ENCODE peak calls at places on chromosomes 1 and 21, in six cellular contexts. I is GM23338, T is stomach, L is transverse colon, A is HCT116, W is breast epithelium. S is an unnamed sample.

GRCh38 chr1:89723863-89724262 is 90.9 kb downstream of the LRRC8C start:
- DNase-seq in I (no peak), W (no peak), L (no peak), T (no peak), A (no peak), S (no peak)

GRCh38 chr1:244066954-244067716 is 16.1 kb downstream of the ZBTB18 start:
- DNase-seq in A (no peak), T (no peak), I (peak), L (no peak), W (no peak), S (no peak)

GRCh38 chr1:118902299-118903270 is 85.6 kb downstream of the TBX15 start:
- DNase-seq in W (no peak), L (no peak), T (no peak), A (no peak), I (no peak), S (no peak)

GRCh38 chr21:14384453-14384852 is 1.5 kb upstream of the HSPA13 start:
- DNase-seq in I (no peak), W (no peak), T (no peak), A (no peak), L (no peak), S (no peak)

GRCh38 chr1:919271-919872 is 4.4 kb upstream of the SAMD11 start:
- DNase-seq in T (no peak), W (no peak), A (no peak), L (no peak), I (no peak), S (no peak)

GRCh38 chr1:1906185-1907097 is 8.6 kb upstream of the CALML6 start:
- DNase-seq in L (peak), T (peak), I (peak), A (peak), W (peak), S (peak)

GRCh38 chr1:66265796-66266195 is 268.2 kb upstream of the SGIP1 start:
- DNase-seq in L (no peak), T (no peak), A (no peak), I (no peak), W (no peak), S (no peak)

GRCh38 chr1:103267271-103267670 is 158.9 kb upstream of the COL11A1 start:
- DNase-seq in I (no peak), L (no peak), T (no peak), A (no peak), W (no peak), S (no peak)

GRCh38 chr21:39633043-39633442 is 20.3 kb downstream of the B3GALT5 start:
- DNase-seq in I (no peak), W (no peak), L (no peak), A (peak), T (no peak), S (no peak)

GRCh38 chr1:67771152-67771551 is 62.1 kb downstream of the GNG12 start:
- DNase-seq in T (peak), I (peak), W (no peak), A (no peak), L (no peak), S (no peak)

GRCh38 chr1:157925419-157926166 is 67.9 kb upstream of the KIRREL1 start:
- DNase-seq in W (no peak), I (no peak), T (no peak), A (no peak), L (no peak), S (no peak)

GRCh38 chr1:207981976-207982375 is 71.1 kb upstream of the CD34 start:
- DNase-seq in I (peak), A (peak), W (no peak), T (no peak), L (no peak), S (no peak)

GRCh38 chr1:37965301-37965700 is 18.4 kb upstream of the INPP5B start:
- DNase-seq in T (no peak), L (no peak), W (no peak), A (no peak), I (no peak), S (no peak)

GRCh38 chr1:116334015-116334547 is 39.0 kb upstream of the ATP1A1 start:
- DNase-seq in T (no peak), I (no peak), L (peak), W (peak), A (no peak), S (no peak)

GRCh38 chr1:30807318-30808066 is 49.9 kb upstream of the LAPTM5 start:
- DNase-seq in A (no peak), T (no peak), W (no peak), I (no peak), L (no peak), S (no peak)

GRCh38 chr1:53350853-53351767 is 23.2 kb upstream of the LRP8 start:
- DNase-seq in W (no peak), T (peak), A (no peak), I (peak), L (no peak), S (no peak)

GRCh38 chr1:104467590-104467989 is 717.9 kb downstream of the AMY1C start:
- DNase-seq in W (no peak), T (no peak), I (no peak), L (no peak), A (no peak), S (no peak)

GRCh38 chr1:37332126-37332525 is 142.3 kb upstream of the ZC3H12A start:
- DNase-seq in T (no peak), W (no peak), L (no peak), I (no peak), A (no peak), S (no peak)

GRCh38 chr1:9352364-9353140 is 59.9 kb downstream of the SPSB1 start:
- DNase-seq in A (no peak), L (no peak), T (no peak), I (peak), W (no peak), S (no peak)

GRCh38 chr1:33670567-33670966 is 193.3 kb upstream of the HMGB4 start:
- DNase-seq in T (no peak), A (no peak), W (no peak), L (no peak), I (no peak), S (no peak)

GRCh38 chr1:26791626-26792025 is 3.9 kb downstream of the PIGV start:
- DNase-seq in I (no peak), T (no peak), L (no peak), A (no peak), W (no peak), S (no peak)
- TF ChIP-seq POLR2AphosphoS5 in I (no peak), T (no peak), L (no peak), A (no peak), W (no peak), S (no peak)

GRCh38 chr1:155078496-155079209 is at the start of gene EFNA3:
- DNase-seq in I (peak), W (peak), T (peak), L (peak), A (no peak), S (peak)
- TF ChIP-seq POLR2AphosphoS5 in I (no peak), W (no peak), T (no peak), L (no peak), A (peak), S (peak)

DNA sequence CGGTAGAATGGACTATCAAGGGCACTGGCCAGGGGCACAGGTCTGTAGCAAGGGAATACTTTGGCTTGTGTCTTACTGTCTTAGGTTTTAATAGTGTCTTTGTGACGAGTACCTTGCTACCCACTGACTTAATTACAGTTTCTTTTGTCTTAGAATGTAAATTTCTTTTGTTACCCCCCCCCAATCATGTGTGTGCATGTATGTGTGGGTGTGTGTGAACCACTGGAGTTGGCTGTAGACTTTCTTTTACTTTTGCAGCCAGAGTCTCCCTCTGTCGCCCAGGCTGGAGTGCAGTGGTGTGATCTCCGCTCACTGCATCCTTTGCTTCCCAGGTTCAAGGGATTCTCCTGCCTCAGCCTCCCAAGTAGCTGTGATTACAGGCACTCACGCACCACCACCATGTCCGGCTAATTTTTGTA is 61.8 kb upstream of the CLDN14 start:
- DNase-seq in W (no peak), I (no peak), T (no peak), L (no peak), A (no peak), S (no peak)
- TF ChIP-seq POLR2AphosphoS5 in W (no peak), I (no peak), T (no peak), L (no peak), A (no peak), S (no peak)

DNA sequence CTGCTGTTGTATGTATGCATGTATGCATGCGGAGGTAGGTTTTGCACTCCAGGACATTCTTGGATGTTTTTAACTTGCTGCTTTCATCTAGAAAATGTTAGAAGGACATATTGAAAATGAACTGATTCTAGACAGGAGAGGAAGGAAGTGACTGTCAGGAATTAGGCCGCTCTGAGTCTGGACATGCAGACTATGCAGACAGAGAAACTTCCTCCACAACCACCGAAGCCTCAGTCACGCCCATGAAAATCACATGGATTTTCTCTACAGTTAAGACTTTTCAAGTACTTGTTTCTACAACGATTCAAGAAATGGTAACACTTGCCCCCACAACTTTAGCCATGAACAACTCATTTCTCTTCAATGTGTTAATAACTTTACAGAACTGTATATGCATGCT is 211.1 kb downstream of the SMYD3 start:
- DNase-seq in A (no peak), L (no peak), T (no peak), I (no peak), W (no peak), S (no peak)
- TF ChIP-seq POLR2AphosphoS5 in A (no peak), L (no peak), T (no peak), I (no peak), W (no peak), S (no peak)

GRCh38 chr1:17569200-17570139 is 30.0 kb downstream of the ARHGEF10L start:
- DNase-seq in T (peak), L (peak), A (peak), I (no peak), W (peak), S (peak)
- TF ChIP-seq POLR2AphosphoS5 in T (peak), L (peak), A (peak), I (no peak), W (peak), S (peak)

DNA sequence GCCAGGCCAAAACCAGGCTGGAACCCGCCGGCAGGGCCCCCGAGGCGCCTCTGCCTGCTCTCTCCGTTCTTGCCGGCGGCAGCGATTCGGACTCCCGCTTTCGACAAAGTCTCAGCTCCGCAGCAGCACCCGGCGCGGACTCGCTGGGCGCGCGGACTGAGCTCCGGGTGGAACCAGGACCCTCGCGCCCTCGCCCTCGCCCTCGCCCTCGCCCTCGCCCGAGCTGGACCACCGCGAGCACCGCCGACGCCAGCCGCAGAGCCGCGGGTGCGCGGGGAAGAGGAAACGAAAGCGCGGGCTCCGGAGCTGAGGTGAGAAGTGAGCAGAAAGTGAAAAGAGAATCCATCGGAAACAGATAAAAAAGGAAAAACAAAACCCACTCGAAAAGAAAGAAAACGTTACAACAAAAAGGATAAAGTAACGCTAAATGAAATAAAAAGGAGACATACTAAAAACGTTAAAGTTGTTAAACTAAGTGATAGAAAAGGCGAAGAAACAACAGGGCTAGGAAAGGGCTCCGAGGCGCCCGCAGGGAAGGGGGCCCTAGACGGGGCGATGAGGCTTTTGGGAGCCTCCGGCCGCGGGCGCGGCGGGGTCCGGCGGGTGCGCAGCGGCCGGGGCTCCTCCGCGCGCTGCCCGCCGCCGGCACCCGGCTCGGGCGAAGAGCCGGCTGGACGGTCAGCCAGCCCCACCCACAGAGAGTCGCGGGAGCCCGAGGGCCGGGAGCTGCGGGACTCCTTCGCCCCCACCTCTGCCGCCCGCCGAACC is 64.8 kb downstream of the MEF2D start:
- DNase-seq in T (peak), A (no peak), I (no peak), L (no peak), W (no peak), S (no peak)
- TF ChIP-seq POLR2AphosphoS5 in T (no peak), A (no peak), I (no peak), L (no peak), W (no peak), S (no peak)

GRCh38 chr1:150283260-150283659 is 906 bp downstream of the CIART start:
- DNase-seq in T (no peak), L (no peak), I (peak), A (no peak), W (no peak), S (no peak)

GRCh38 chr1:150281221-150281757 is 1.1 kb upstream of the CIART start:
- DNase-seq in T (peak), L (peak), W (peak), A (no peak), I (peak), S (peak)

GRCh38 chr1:150282558-150282958 is 204 bp downstream of the CIART start:
- DNase-seq in L (no peak), W (peak), T (no peak), A (no peak), I (no peak), S (peak)

GRCh38 chr1:150280138-150280707 is 2.1 kb upstream of the CIART start:
- DNase-seq in T (peak), W (no peak), I (peak), A (no peak), L (peak), S (no peak)

GRCh38 chr1:150281758-150282557 is at the start of gene CIART:
- DNase-seq in A (no peak), T (peak), I (peak), L (peak), W (peak), S (peak)
- TF ChIP-seq POLR2AphosphoS5 in A (no peak), T (peak), I (peak), L (peak), W (peak), S (peak)

GRCh38 chr1:222594789-222595188 is 5.1 kb upstream of the TAF1A start:
- DNase-seq in W (no peak), A (no peak), I (no peak), L (no peak), T (no peak), S (no peak)

GRCh38 chr1:222596696-222597095 is 7.0 kb upstream of the TAF1A start:
- DNase-seq in I (no peak), A (no peak), W (no peak), T (no peak), L (no peak), S (no peak)

GRCh38 chr1:222588135-222588534 is 1.6 kb downstream of the TAF1A start:
- DNase-seq in A (no peak), W (no peak), T (no peak), L (no peak), I (no peak), S (no peak)

GRCh38 chr1:222589462-222590302 is at the start of gene TAF1A:
- DNase-seq in W (peak), I (peak), L (peak), T (peak), A (peak), S (peak)

GRCh38 chr1:222592171-222592570 is 2.4 kb upstream of the TAF1A start:
- DNase-seq in A (no peak), W (no peak), T (no peak), I (no peak), L (no peak), S (no peak)
- TF ChIP-seq POLR2AphosphoS5 in A (no peak), W (no peak), T (no peak), I (no peak), L (no peak), S (no peak)

GRCh38 chr1:178038372-178038771 is 55.5 kb upstream of the RASAL2 start:
- DNase-seq in A (no peak), I (no peak), T (no peak), L (no peak), W (no peak), S (no peak)

GRCh38 chr1:178039826-178040380 is 54.0 kb upstream of the RASAL2 start:
- DNase-seq in T (no peak), I (no peak), A (no peak), L (no peak), W (no peak), S (no peak)

GRCh38 chr1:178036090-178036489 is 57.8 kb upstream of the RASAL2 start:
- DNase-seq in I (peak), W (no peak), T (no peak), L (no peak), A (no peak), S (no peak)

GRCh38 chr1:178034676-178035075 is 59.2 kb upstream of the RASAL2 start:
- DNase-seq in W (no peak), I (no peak), L (no peak), T (no peak), A (no peak), S (no peak)

DNA sequence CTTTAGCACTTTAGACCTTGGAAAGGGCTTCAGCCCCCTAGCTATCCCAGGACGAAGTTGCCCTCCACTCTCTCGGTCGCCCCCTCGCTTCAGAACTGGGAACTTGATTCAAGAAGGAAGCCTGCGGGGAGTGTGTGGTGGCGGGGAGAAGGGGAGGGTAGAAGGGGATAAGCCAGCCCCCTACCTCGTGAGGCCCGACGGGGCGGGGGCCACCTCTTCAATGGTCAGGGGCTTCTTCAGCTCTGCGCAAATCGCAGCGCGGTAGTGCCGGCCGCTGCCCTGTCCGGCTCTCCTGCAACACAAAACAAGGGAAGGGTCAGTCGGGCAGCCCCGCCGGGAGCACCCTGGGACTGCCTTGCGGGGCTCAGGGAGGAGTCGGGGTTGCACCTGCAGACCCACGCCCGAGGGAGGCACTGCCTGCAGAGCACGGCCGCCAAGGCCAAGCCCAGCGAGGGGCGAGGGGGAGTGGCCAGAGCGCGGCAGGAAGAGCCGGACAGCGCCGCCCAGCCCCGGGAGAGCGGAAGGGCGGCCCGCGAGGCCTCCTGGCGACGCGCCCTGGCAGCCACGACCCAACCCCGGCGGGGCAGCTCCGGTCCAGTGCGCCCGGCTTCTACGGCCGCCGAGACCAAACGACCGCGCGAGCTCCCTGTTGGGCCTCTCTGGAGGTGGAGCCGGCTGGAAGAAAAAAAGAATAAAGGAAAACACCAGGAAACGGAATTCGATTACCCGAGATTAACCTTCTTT is 56.2 kb upstream of the RASAL2 start:
- DNase-seq in L (peak), T (peak), W (peak), A (peak), I (peak), S (peak)
- TF ChIP-seq POLR2AphosphoS5 in L (no peak), T (peak), W (peak), A (peak), I (peak), S (peak)

S was measured in prostate gland.